ENCODE peak calls at places on chromosomes 1 and 21, in eight cellular contexts. P, J, C, X, H, V, F and Y are unnamed samples.

GRCh38 chr1:84758968-84759491 is 68.8 kb upstream of the SSX2IP start:
- DNase-seq in J (no peak), X (no peak), P (peak; percentile 9), H (no peak), F (no peak), C (no peak), V (peak; percentile 55), Y (no peak)

GRCh38 chr1:223319913-223320600 is 43.9 kb downstream of the SUSD4 start:
- DNase-seq in J (no peak), V (no peak), C (no peak), F (no peak), X (no peak), P (no peak), H (no peak), Y (no peak)

GRCh38 chr1:31701137-31701736 is 2.6 kb downstream of the COL16A1 start:
- DNase-seq in P (peak; percentile 91), J (no peak), X (peak; percentile 77), F (no peak), C (no peak), V (peak; percentile 98), H (peak; percentile 97), Y (no peak)

GRCh38 chr1:245488346-245489110 is 333.7 kb downstream of the KIF26B start:
- DNase-seq in V (no peak), P (no peak), X (no peak), J (no peak), C (no peak), H (no peak), F (no peak), Y (no peak)

GRCh38 chr1:100130552-100131077 is 2.1 kb downstream of the SASS6 start:
- DNase-seq in J (no peak), H (no peak), C (no peak), V (no peak), P (no peak), X (no peak), F (no peak), Y (no peak)

GRCh38 chr1:213014642-213015041 is 1.0 kb downstream of the ANGEL2 start:
- DNase-seq in V (peak; percentile 9), P (no peak), J (no peak), C (no peak), F (no peak), X (no peak), H (peak; percentile 29), Y (no peak)

GRCh38 chr21:23026878-23027277 is 2028.7 kb downstream of the NCAM2 start:
- DNase-seq in X (no peak), P (no peak), F (no peak), V (no peak), J (no peak), C (no peak), H (no peak), Y (no peak)

GRCh38 chr1:172352435-172352834 is 68.0 kb upstream of the C1orf105 start:
- DNase-seq in P (no peak), C (no peak), J (no peak), V (no peak), F (no peak), X (no peak), H (peak; percentile 57), Y (no peak)

GRCh38 chr21:45234127-45234526 is 53.6 kb downstream of the POFUT2 start:
- DNase-seq in V (no peak), P (no peak), H (no peak), X (no peak), C (no peak), F (no peak), J (no peak), Y (no peak)

GRCh38 chr1:159918041-159918917 is 7.0 kb downstream of the TAGLN2 start:
- DNase-seq in F (no peak), H (no peak), P (no peak), J (no peak), V (no peak), C (no peak), X (no peak), Y (no peak)

GRCh38 chr21:27083144-27083543 is 116.3 kb upstream of the ADAMTS5 start:
- DNase-seq in V (no peak), J (no peak), X (no peak), H (no peak), P (no peak), C (no peak), F (no peak), Y (no peak)

GRCh38 chr1:175922254-175922881 is 179.0 kb upstream of the TNR start:
- DNase-seq in V (no peak), C (no peak), H (no peak), X (no peak), P (no peak), F (no peak), J (no peak), Y (no peak)

GRCh38 chr1:119367332-119368124 is 1.1 kb upstream of the HAO2 start:
- DNase-seq in H (peak; percentile 46), F (no peak), P (no peak), X (no peak), V (no peak), C (no peak), J (no peak), Y (peak; percentile 62)

GRCh38 chr1:115706774-115707425 is 61.6 kb downstream of the CASQ2 start:
- DNase-seq in J (no peak), H (peak; percentile 64), C (no peak), P (no peak), X (no peak), F (no peak), V (peak; percentile 27), Y (peak; percentile 48)

GRCh38 chr1:58982259-58982998 is 198.6 kb upstream of the JUN start:
- DNase-seq in C (no peak), F (no peak), H (peak; percentile 60), V (no peak), J (no peak), X (peak; percentile 79), P (no peak), Y (no peak)

GRCh38 chr1:178768423-178768822 is 43.4 kb downstream of the RALGPS2 start:
- DNase-seq in X (no peak), J (no peak), P (no peak), H (peak; percentile 22), V (no peak), F (no peak), C (no peak), Y (peak; percentile 61)

GRCh38 chr1:54016343-54017282 is 1.4 kb downstream of the LDLRAD1 start:
- DNase-seq in C (no peak), F (no peak), X (peak; percentile 71), H (peak; percentile 39), P (no peak), V (peak; percentile 38), J (no peak), Y (no peak)

GRCh38 chr1:95642035-95642434 is 408.0 kb downstream of the RWDD3 start:
- DNase-seq in J (no peak), H (no peak), P (no peak), C (no peak), F (no peak), X (no peak), V (no peak), Y (no peak)

GRCh38 chr1:53964109-53964508 is 18.0 kb downstream of the LRRC42 start:
- DNase-seq in F (no peak), P (no peak), H (no peak), X (no peak), C (no peak), V (no peak), J (no peak), Y (no peak)

GRCh38 chr1:230068952-230069684 is 2.1 kb downstream of the GALNT2 start:
- DNase-seq in P (no peak), F (no peak), H (no peak), C (peak; percentile 20), V (no peak), X (peak; percentile 43), J (no peak), Y (no peak)

GRCh38 chr1:225539069-225539468 is 111.2 kb upstream of the LBR start:
- DNase-seq in H (no peak), V (no peak), J (no peak), P (no peak), X (no peak), C (no peak), F (no peak), Y (no peak)

GRCh38 chr21:43012596-43012995 is 38.2 kb downstream of the PKNOX1 start:
- DNase-seq in P (no peak), X (no peak), J (no peak), F (no peak), V (no peak), C (no peak), H (peak; percentile 20), Y (no peak)

GRCh38 chr1:47809301-47810084 is 187.7 kb downstream of the TRABD2B start:
- DNase-seq in C (no peak), H (peak; percentile 80), P (no peak), F (no peak), X (no peak), V (peak; percentile 10), J (no peak), Y (no peak)

GRCh38 chr1:27366411-27367159 is at the start of gene MAP3K6:
- DNase-seq in H (peak; percentile 73), V (peak; percentile 57), F (peak; percentile 79), J (peak; percentile 33), X (peak; percentile 90), C (peak; percentile 83), P (peak; percentile 79), Y (peak; percentile 80)
- TF ChIP-seq CTCF in H (peak; percentile 31), V (peak; percentile 27), F (no peak), J (peak; percentile 24), X (no peak), C (peak; percentile 25), P (no peak), Y (peak; percentile 69)

GRCh38 chr1:227753999-227754764 is 18.9 kb downstream of the SNAP47 start:
- DNase-seq in V (no peak), J (no peak), P (no peak), X (no peak), C (no peak), F (no peak), H (peak; percentile 53), Y (no peak)
- TF ChIP-seq CTCF in V (no peak), J (no peak), P (no peak), X (no peak), C (no peak), F (no peak), H (no peak), Y (no peak)

GRCh38 chr1:154743536-154744036 is 126.5 kb downstream of the KCNN3 start:
- DNase-seq in X (no peak), P (no peak), F (no peak), V (no peak), C (no peak), J (no peak), H (no peak), Y (no peak)
- TF ChIP-seq CTCF in X (no peak), P (no peak), F (no peak), V (no peak), C (no peak), J (no peak), H (no peak), Y (no peak)

GRCh38 chr1:206883160-206883559 is 14.1 kb upstream of the IL24 start:
- DNase-seq in H (no peak), C (no peak), V (no peak), J (no peak), X (no peak), P (no peak), F (no peak), Y (no peak)

GRCh38 chr1:206875752-206876380 is 10.4 kb downstream of the IL20 start:
- DNase-seq in H (no peak), C (no peak), F (no peak), X (no peak), V (no peak), J (no peak), P (no peak), Y (no peak)

GRCh38 chr1:206882555-206882954 is 14.7 kb upstream of the IL24 start:
- DNase-seq in P (no peak), X (no peak), C (no peak), J (no peak), V (no peak), F (no peak), H (no peak), Y (no peak)

GRCh38 chr1:206880310-206880709 is 14.9 kb downstream of the IL20 start:
- DNase-seq in J (no peak), F (no peak), P (no peak), H (no peak), C (no peak), X (no peak), V (no peak), Y (no peak)

GRCh38 chr1:206878456-206878855 is 13.0 kb downstream of the IL20 start:
- DNase-seq in J (no peak), X (no peak), F (no peak), H (no peak), P (no peak), V (no peak), C (no peak), Y (no peak)
- TF ChIP-seq CTCF in J (no peak), X (no peak), F (peak; percentile 29), H (no peak), P (no peak), V (peak; percentile 17), C (no peak), Y (no peak)